ENCODE peak calls at places on chromosomes 6 and 20, in nine cellular contexts. C is progenitor cell of endocrine pancreas, N is choroid plexus epithelial cell, P is Peyer's patch, A is AG04449, G is nephron progenitor cell, S is lower leg skin, K is foreskin fibroblast, M is heart right ventricle. E is an unnamed sample.

GRCh38 chr20:23283096-23283850 is 67.3 kb upstream of the NXT1 start:
- DNase-seq in C (no peak), N (no peak), P (no peak), A (no peak), G (no peak), S (no peak), K (no peak), M (no peak), E (no peak)

GRCh38 chr20:20505554-20505953 is 137.7 kb downstream of the INSM1 start:
- DNase-seq in C (no peak), N (no peak), P (no peak), A (no peak), G (no peak), S (no peak), K (no peak), M (no peak), E (no peak)

GRCh38 chr6:17935188-17936149 is 52.0 kb downstream of the KIF13A start:
- DNase-seq in C (no peak), N (no peak), P (no peak), A (no peak), G (no peak), S (no peak), K (no peak), M (no peak), E (no peak)

GRCh38 chr6:44539701-44540100 is 152.2 kb downstream of the CDC5L start:
- DNase-seq in C (no peak), N (no peak), P (no peak), A (no peak), G (no peak), S (no peak), K (no peak), M (no peak), E (no peak)

GRCh38 chr6:25971187-25971811 is 8.7 kb downstream of the TRIM38 start:
- DNase-seq in C (no peak), N (peak), P (no peak), A (peak), G (no peak), S (peak), K (peak), M (peak), E (peak)

GRCh38 chr6:25469797-25470388 is 182.1 kb upstream of the SCGN start:
- DNase-seq in C (no peak), N (no peak), P (no peak), A (no peak), G (no peak), S (no peak), K (no peak), M (no peak), E (no peak)

GRCh38 chr6:2021713-2022125 is 223.7 kb downstream of the GMDS start:
- DNase-seq in C (no peak), N (peak), P (no peak), A (peak), G (peak), S (peak), K (peak), M (peak), E (peak)

GRCh38 chr6:106115231-106115630 is 29.1 kb downstream of the PRDM1 start:
- DNase-seq in C (no peak), N (no peak), P (no peak), A (no peak), G (no peak), S (no peak), K (no peak), M (no peak), E (no peak)

GRCh38 chr6:138287144-138287955 is 69.1 kb upstream of the PBOV1 start:
- DNase-seq in C (peak), N (peak), P (no peak), A (no peak), G (peak), S (peak), K (peak), M (no peak), E (no peak)

GRCh38 chr6:28988536-28989415 is 16.3 kb downstream of the ZNF311 start:
- DNase-seq in C (peak), N (peak), P (peak), A (no peak), G (peak), S (no peak), K (peak), M (peak), E (peak)

GRCh38 chr6:25155221-25155620 is 124.0 kb upstream of the CARMIL1 start:
- DNase-seq in C (no peak), N (no peak), P (no peak), A (no peak), G (no peak), S (no peak), K (no peak), M (no peak), E (no peak)

GRCh38 chr6:95660544-95660943 is 83.2 kb downstream of the MANEA start:
- DNase-seq in C (no peak), N (no peak), P (no peak), A (no peak), G (no peak), S (no peak), K (no peak), M (no peak), E (no peak)

GRCh38 chr6:142301421-142302391 is at the start of gene ADGRG6:
- DNase-seq in C (peak), N (peak), P (no peak), A (no peak), G (peak), S (peak), K (peak), M (peak), E (peak)

GRCh38 chr6:42021847-42022754 is 28.2 kb upstream of the TAF8 start:
- DNase-seq in C (no peak), N (no peak), P (peak), A (no peak), G (no peak), S (no peak), K (peak), M (no peak), E (no peak)

GRCh38 chr6:35955970-35956369 is 35.1 kb upstream of the SRPK1 start:
- DNase-seq in C (no peak), N (no peak), P (no peak), A (no peak), G (no peak), S (no peak), K (no peak), M (no peak), E (no peak)

GRCh38 chr6:92044312-92044711 is 1375.0 kb downstream of the EPHA7 start:
- DNase-seq in C (no peak), N (no peak), P (no peak), A (no peak), G (no peak), S (no peak), K (no peak), M (no peak), E (no peak)

GRCh38 chr6:55445648-55446204 is 118.5 kb downstream of the GFRAL start:
- DNase-seq in C (no peak), N (peak), P (no peak), A (no peak), G (peak), S (no peak), K (peak), M (no peak), E (no peak)

GRCh38 chr20:31620246-31620645 is 15.2 kb downstream of the ID1 start:
- DNase-seq in C (no peak), N (no peak), P (no peak), A (no peak), G (no peak), S (no peak), K (no peak), M (no peak), E (no peak)

GRCh38 chr6:10412165-10412947 is 2.5 kb downstream of the TFAP2A start:
- DNase-seq in C (no peak), N (peak), P (no peak), A (no peak), G (peak), S (no peak), K (peak), M (no peak), E (peak)

GRCh38 chr20:23072892-23073586 is 13.1 kb downstream of the CD93 start:
- DNase-seq in C (no peak), N (no peak), P (no peak), A (no peak), G (no peak), S (no peak), K (no peak), M (no peak), E (no peak)

GRCh38 chr6:107699191-107700015 is 124.7 kb downstream of the SCML4 start:
- DNase-seq in C (no peak), N (no peak), P (no peak), A (no peak), G (no peak), S (no peak), K (peak), M (no peak), E (no peak)

GRCh38 chr6:78460711-78461110 is 406.6 kb upstream of the IRAK1BP1 start:
- DNase-seq in C (no peak), N (no peak), P (no peak), A (no peak), G (no peak), S (no peak), K (no peak), M (no peak), E (no peak)

GRCh38 chr6:49553353-49553752 is 2.9 kb downstream of the C6orf141 start:
- DNase-seq in C (no peak), N (no peak), P (no peak), A (no peak), G (no peak), S (no peak), K (peak), M (no peak), E (no peak)

GRCh38 chr6:56475736-56476457 is 166.8 kb downstream of the DST start:
- DNase-seq in C (no peak), N (peak), P (no peak), A (no peak), G (no peak), S (no peak), K (peak), M (peak), E (no peak)

GRCh38 chr20:50367739-50368375 is 142.3 kb upstream of the PTPN1 start:
- DNase-seq in C (no peak), N (no peak), P (no peak), A (no peak), G (no peak), S (no peak), K (no peak), M (no peak), E (no peak)

GRCh38 chr6:84260926-84261325 is 33.5 kb upstream of the CEP162 start:
- DNase-seq in C (no peak), N (no peak), P (no peak), A (no peak), G (no peak), S (no peak), K (peak), M (no peak), E (no peak)

GRCh38 chr20:37539956-37540455 is 12.3 kb upstream of the BLCAP start:
- DNase-seq in C (no peak), N (no peak), P (no peak), A (no peak), G (no peak), S (no peak), K (no peak), M (no peak), E (no peak)

GRCh38 chr6:166244353-166245045 is 63.7 kb downstream of the PRR18 start:
- DNase-seq in C (no peak), N (no peak), P (no peak), A (no peak), G (no peak), S (no peak), K (no peak), M (no peak), E (no peak)

GRCh38 chr6:145964948-145965366 is 799 bp upstream of the SHPRH start:
- DNase-seq in C (no peak), N (no peak), P (no peak), A (no peak), G (no peak), S (no peak), K (peak), M (no peak), E (no peak)

GRCh38 chr6:40586800-40587201 is 363 bp downstream of the LRFN2 start:
- DNase-seq in C (no peak), N (no peak), P (no peak), A (no peak), G (peak), S (no peak), K (no peak), M (no peak), E (peak)

GRCh38 chr6:75755704-75756103 is 6.7 kb downstream of the MYO6 start:
- DNase-seq in C (no peak), N (peak), P (no peak), A (no peak), G (no peak), S (no peak), K (peak), M (no peak), E (no peak)

GRCh38 chr6:109503327-109504224 is 20.6 kb upstream of the ZBTB24 start:
- DNase-seq in C (no peak), N (no peak), P (no peak), A (no peak), G (no peak), S (no peak), K (peak), M (no peak), E (no peak)

GRCh38 chr6:53295176-53295575 is 53.6 kb downstream of the ELOVL5 start:
- DNase-seq in C (no peak), N (no peak), P (no peak), A (no peak), G (no peak), S (no peak), K (no peak), M (no peak), E (no peak)

GRCh38 chr6:912871-913663 is 220.1 kb upstream of the EXOC2 start:
- DNase-seq in C (no peak), N (peak), P (no peak), A (no peak), G (peak), S (peak), K (peak), M (peak), E (no peak)

GRCh38 chr6:72650081-72650745 is 28.3 kb downstream of the KCNQ5 start:
- DNase-seq in C (no peak), N (peak), P (no peak), A (no peak), G (no peak), S (no peak), K (peak), M (no peak), E (no peak)

GRCh38 chr6:73675466-73676098 is 20.4 kb upstream of the CD109 start:
- DNase-seq in C (peak), N (peak), P (peak), A (no peak), G (peak), S (peak), K (peak), M (peak), E (peak)

GRCh38 chr6:151375833-151376232 is 15.5 kb downstream of the ZBTB2 start:
- DNase-seq in C (no peak), N (no peak), P (no peak), A (no peak), G (no peak), S (no peak), K (no peak), M (no peak), E (no peak)

GRCh38 chr6:151374024-151374423 is 17.3 kb downstream of the ZBTB2 start:
- DNase-seq in C (no peak), N (peak), P (no peak), A (no peak), G (no peak), S (no peak), K (no peak), M (peak), E (no peak)

GRCh38 chr6:151365233-151365632 is 26.1 kb downstream of the ZBTB2 start:
- DNase-seq in C (no peak), N (no peak), P (no peak), A (no peak), G (no peak), S (no peak), K (no peak), M (no peak), E (no peak)

GRCh38 chr6:151372164-151372563 is 19.2 kb downstream of the ZBTB2 start:
- DNase-seq in C (no peak), N (no peak), P (no peak), A (no peak), G (no peak), S (no peak), K (no peak), M (no peak), E (no peak)

DNA sequence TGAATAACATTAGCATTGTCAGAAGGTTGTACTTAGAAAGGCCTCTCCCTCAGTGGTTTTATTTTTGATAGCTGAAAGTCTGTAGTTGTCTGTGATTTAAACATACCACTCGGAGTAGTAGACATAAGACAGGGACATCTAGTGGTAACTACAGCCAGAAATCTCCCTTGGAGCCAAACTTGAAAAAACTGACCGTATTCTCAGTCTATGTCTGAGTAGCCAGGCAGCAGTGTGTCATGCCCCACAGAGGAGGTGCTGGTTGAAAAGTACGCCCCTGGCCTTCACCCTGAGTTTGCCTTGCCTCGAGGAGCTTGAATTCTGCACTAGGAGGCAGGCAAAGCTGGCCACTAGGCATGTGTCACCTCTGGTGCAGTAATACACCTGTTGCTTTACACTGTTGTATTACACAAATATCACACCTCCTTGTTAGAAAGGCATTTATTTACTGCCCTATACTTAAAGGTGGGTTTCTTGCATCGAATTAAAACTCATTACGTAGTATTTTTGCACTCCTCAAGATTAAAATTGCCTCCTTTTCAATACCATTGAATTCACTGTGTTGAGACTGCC is 20.8 kb downstream of the ZBTB2 start:
- DNase-seq in C (no peak), N (peak), P (no peak), A (peak), G (no peak), S (no peak), K (peak), M (no peak), E (no peak)
- TF ChIP-seq CTCF in C (peak), N (peak), P (no peak), A (peak), G (no peak), S (no peak), K (peak), M (no peak), E (no peak)

GRCh38 chr20:2402271-2402980 is 21.7 kb downstream of the TGM6 start:
- DNase-seq in C (no peak), N (peak), P (no peak), A (peak), G (no peak), S (no peak), K (peak), M (no peak), E (no peak)
- TF ChIP-seq CTCF in C (peak), N (peak), P (peak), A (peak), G (peak), S (no peak), K (peak), M (no peak), E (no peak)

GRCh38 chr6:33432546-33432945 is 12.7 kb downstream of the SYNGAP1 start:
- DNase-seq in C (no peak), N (no peak), P (no peak), A (no peak), G (no peak), S (no peak), K (no peak), M (no peak), E (no peak)
- TF ChIP-seq CTCF in C (no peak), N (no peak), P (no peak), A (no peak), G (no peak), S (no peak), K (no peak), M (no peak), E (no peak)

GRCh38 chr6:168713839-168714238 is 272.9 kb downstream of the SMOC2 start:
- DNase-seq in C (no peak), N (peak), P (no peak), A (no peak), G (no peak), S (no peak), K (no peak), M (no peak), E (no peak)
- TF ChIP-seq CTCF in C (peak), N (peak), P (peak), A (no peak), G (peak), S (no peak), K (no peak), M (peak), E (no peak)

DNA sequence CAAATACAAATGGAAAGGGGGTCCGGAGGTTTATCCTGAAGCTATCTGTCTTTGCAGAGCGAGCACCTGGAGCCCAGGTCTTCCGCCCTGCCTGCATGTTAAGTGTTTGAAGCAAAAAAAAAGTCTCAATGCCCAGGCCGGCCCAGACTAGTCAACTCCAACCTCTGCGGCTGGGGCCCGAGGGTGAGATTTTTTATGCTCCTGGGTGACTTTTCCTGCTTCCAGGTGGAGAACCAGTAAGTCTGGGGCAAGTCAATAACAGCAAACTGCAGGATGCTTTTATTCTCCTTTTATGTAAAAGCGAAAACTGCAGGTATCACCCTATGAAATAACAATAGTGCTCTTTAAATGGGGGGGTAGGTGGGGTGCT is 2.0 kb upstream of the ZBP1 start:
- DNase-seq in C (no peak), N (no peak), P (no peak), A (no peak), G (no peak), S (no peak), K (no peak), M (no peak), E (no peak)
- TF ChIP-seq CTCF in C (no peak), N (no peak), P (no peak), A (no peak), G (no peak), S (no peak), K (no peak), M (no peak), E (no peak)

DNA sequence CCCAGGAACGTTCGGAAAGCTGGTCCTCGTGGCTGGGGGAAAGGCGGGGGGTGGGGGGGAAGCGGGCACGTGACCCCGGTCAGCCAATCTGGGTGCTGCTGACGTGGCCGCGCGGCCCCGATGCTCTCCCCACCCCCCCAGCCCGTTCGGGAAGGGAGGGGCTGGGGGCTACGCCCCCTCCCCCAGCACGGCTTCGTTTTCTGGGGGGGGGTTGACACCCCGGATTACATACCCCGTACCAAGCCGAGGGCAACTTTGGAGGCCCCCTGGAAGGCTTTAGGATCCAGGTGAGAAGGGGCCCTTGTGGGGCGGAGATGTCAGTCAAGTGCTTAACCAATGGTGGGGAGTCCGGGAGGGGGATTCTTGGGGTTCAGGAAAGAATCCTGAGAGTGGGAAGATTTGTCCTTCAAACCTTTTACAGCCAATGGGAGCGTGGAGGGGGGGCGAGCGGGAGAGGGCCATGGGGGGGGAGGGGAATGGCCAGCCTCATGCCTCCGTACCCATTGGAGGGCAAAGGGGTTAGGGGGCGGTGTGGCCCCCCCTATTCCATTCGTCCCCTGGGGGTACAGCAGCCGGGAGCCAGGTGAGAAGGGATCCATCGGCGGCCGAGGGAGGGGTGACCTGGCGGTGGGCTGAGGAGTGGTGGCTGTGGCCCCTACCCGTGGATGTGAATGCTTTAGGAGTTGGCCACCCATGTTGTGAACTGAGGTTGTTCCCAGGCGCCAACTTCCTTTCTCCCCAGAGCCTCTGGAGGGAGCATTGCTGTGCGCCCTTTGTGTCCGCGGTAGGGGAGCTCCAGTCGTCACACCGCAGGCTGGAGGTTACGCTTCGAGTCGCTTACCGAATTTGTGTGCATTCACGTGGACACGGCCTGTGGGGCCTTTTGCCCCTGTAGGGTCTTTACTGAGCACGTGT is 633 bp downstream of the BRD2 start:
- DNase-seq in C (peak), N (peak), P (peak), A (no peak), G (peak), S (peak), K (peak), M (peak), E (peak)
- TF ChIP-seq CTCF in C (peak), N (peak), P (no peak), A (no peak), G (no peak), S (no peak), K (no peak), M (no peak), E (no peak)

GRCh38 chr6:139375239-139376053 is 998 bp upstream of the CITED2 start:
- DNase-seq in C (peak), N (peak), P (peak), A (peak), G (peak), S (peak), K (peak), M (peak), E (peak)
- TF ChIP-seq CTCF in C (no peak), N (no peak), P (no peak), A (no peak), G (no peak), S (no peak), K (peak), M (no peak), E (no peak)

GRCh38 chr6:13487122-13488014 is at the start of gene GFOD1:
- DNase-seq in C (peak), N (peak), P (peak), A (no peak), G (peak), S (peak), K (peak), M (peak), E (peak)
- TF ChIP-seq CTCF in C (peak), N (peak), P (peak), A (peak), G (no peak), S (no peak), K (no peak), M (no peak), E (no peak)

GRCh38 chr6:48449002-48449401 is 338.0 kb upstream of the PTCHD4 start:
- DNase-seq in C (no peak), N (peak), P (no peak), A (no peak), G (no peak), S (no peak), K (peak), M (no peak), E (no peak)
- TF ChIP-seq CTCF in C (no peak), N (peak), P (no peak), A (peak), G (no peak), S (no peak), K (peak), M (no peak), E (no peak)